ENCODE peak calls at places on chromosomes 11 and 22, in ten cellular contexts. G is CD4-positive, alpha-beta memory T cell; T is psoas muscle; X is K562; I is dorsolateral prefrontal cortex; V is right cardiac atrium; H is pancreas; R is aorta; U is A673; Z is tibial nerve. A is an unnamed sample. For H3K27me3, the result is how much of the 10 kb centered on the place peaks cover.

GRCh38 chr11:132456735-132457328 is 1075.5 kb downstream of the OPCML start:
- DNase-seq in X (no peak), V (no peak), I (no peak), Z (no peak), R (no peak), U (no peak), H (no peak), G (no peak), T (no peak), A (no peak)

GRCh38 chr22:37827056-37827455 is 3.9 kb downstream of the GALR3 start:
- DNase-seq in T (peak), I (no peak), R (no peak), H (no peak), G (no peak), U (no peak), V (peak), Z (no peak), X (no peak), A (no peak)

GRCh38 chr11:83070044-83070877 is 1.4 kb downstream of the RAB30 start:
- DNase-seq in I (no peak), T (no peak), G (no peak), R (no peak), V (peak), U (no peak), X (peak), H (no peak), Z (no peak), A (no peak)

GRCh38 chr11:125341676-125342075 is 154.4 kb downstream of the FEZ1 start:
- DNase-seq in R (peak), Z (no peak), U (no peak), I (no peak), X (no peak), G (no peak), T (no peak), H (no peak), V (no peak), A (no peak)

GRCh38 chr11:102637731-102638130 is 12.6 kb upstream of the MMP20 start:
- DNase-seq in H (no peak), R (no peak), I (no peak), U (peak), G (no peak), Z (no peak), X (no peak), T (no peak), V (no peak), A (no peak)

GRCh38 chr11:2736577-2737225 is 36.9 kb upstream of the KCNQ1OT1 start:
- DNase-seq in G (no peak), X (no peak), R (no peak), U (no peak), Z (no peak), T (no peak), I (no peak), V (no peak), H (no peak), A (no peak)

GRCh38 chr11:62553839-62554361 is 7.3 kb upstream of the AHNAK start:
- DNase-seq in G (no peak), V (no peak), X (no peak), R (no peak), T (peak), U (peak), I (no peak), H (no peak), Z (no peak), A (no peak)

GRCh38 chr11:86692317-86692716 is 19.9 kb upstream of the ME3 start:
- DNase-seq in Z (no peak), I (no peak), V (no peak), U (no peak), R (no peak), T (no peak), H (no peak), G (no peak), X (no peak), A (no peak)

GRCh38 chr11:62132689-62133293 is 9.0 kb downstream of the INCENP start:
- DNase-seq in U (no peak), I (no peak), Z (no peak), H (no peak), R (peak), T (no peak), V (no peak), X (no peak), G (no peak), A (no peak)

GRCh38 chr11:111635706-111636045 is 33.4 kb downstream of the SIK2 start:
- DNase-seq in I (peak), X (peak), U (peak), R (no peak), V (peak), G (no peak), T (no peak), Z (no peak), H (no peak), A (no peak)

GRCh38 chr11:116862951-116863350 is 25.5 kb upstream of the APOA1 start:
- DNase-seq in I (no peak), V (no peak), T (no peak), H (no peak), U (no peak), R (no peak), X (no peak), Z (no peak), G (no peak), A (no peak)

GRCh38 chr11:86758171-86758570 is 42.2 kb upstream of the PRSS23 start:
- DNase-seq in V (no peak), R (no peak), U (no peak), Z (no peak), X (no peak), H (no peak), T (no peak), G (no peak), I (no peak), A (no peak)

GRCh38 chr11:74141274-74141695 is 29.5 kb downstream of the C2CD3 start:
- DNase-seq in T (no peak), V (no peak), X (no peak), H (no peak), U (no peak), G (no peak), Z (no peak), R (no peak), I (no peak), A (no peak)

GRCh38 chr11:5521540-5521939 is 5.0 kb upstream of the UBQLNL start:
- DNase-seq in V (no peak), X (no peak), T (no peak), H (no peak), U (no peak), R (no peak), I (no peak), Z (no peak), G (no peak), A (no peak)

GRCh38 chr11:35097814-35098213 is 41.2 kb upstream of the CD44 start:
- DNase-seq in H (no peak), T (no peak), Z (no peak), G (no peak), R (no peak), U (no peak), I (no peak), X (no peak), V (no peak), A (no peak)

GRCh38 chr11:109898592-109898991 is 194.6 kb upstream of the ZC3H12C start:
- DNase-seq in I (no peak), U (no peak), T (no peak), H (no peak), X (no peak), R (no peak), V (no peak), Z (no peak), G (no peak), A (no peak)

GRCh38 chr22:46012881-46013281 is 35.9 kb upstream of the WNT7B start:
- DNase-seq in X (no peak), Z (no peak), G (no peak), V (peak), I (no peak), H (peak), U (no peak), T (peak), R (peak), A (no peak)

GRCh38 chr11:132605794-132606570 is 926.3 kb downstream of the OPCML start:
- DNase-seq in G (no peak), X (no peak), H (no peak), T (no peak), U (no peak), R (no peak), Z (no peak), I (no peak), V (no peak), A (no peak)

GRCh38 chr11:62543680-62544444 is 2.7 kb downstream of the AHNAK start:
- DNase-seq in R (peak), I (no peak), G (no peak), T (no peak), U (no peak), H (no peak), Z (no peak), X (no peak), V (peak), A (no peak)

GRCh38 chr11:2803186-2804057 is 82.2 kb downstream of the CDKN1C start:
- DNase-seq in U (no peak), H (peak), Z (peak), X (no peak), G (no peak), T (peak), I (peak), R (peak), V (peak), A (peak)

GRCh38 chr22:22721681-22722309 is 77.4 kb downstream of the GGTLC2 start:
- DNase-seq in U (no peak), G (no peak), V (no peak), H (no peak), Z (no peak), R (no peak), I (no peak), T (no peak), X (peak), A (no peak)

GRCh38 chr11:45646275-45646970 is 19.0 kb downstream of the CHST1 start:
- DNase-seq in U (peak), R (no peak), Z (no peak), G (peak), T (no peak), V (no peak), I (no peak), H (no peak), X (peak), A (no peak)

GRCh38 chr22:27804683-27805297 is 3.2 kb upstream of the MN1 start:
- DNase-seq in Z (peak), G (peak), U (peak), H (peak), I (peak), X (peak), V (peak), R (peak), T (peak), A (peak)

GRCh38 chr11:35367491-35367890 is 51.9 kb downstream of the SLC1A2 start:
- DNase-seq in R (no peak), T (no peak), U (no peak), X (no peak), G (no peak), V (no peak), I (no peak), Z (no peak), H (no peak), A (no peak)

GRCh38 chr11:12552677-12553076 is 121.5 kb upstream of the TEAD1 start:
- DNase-seq in X (no peak), T (no peak), U (no peak), H (no peak), G (no peak), V (peak), R (no peak), Z (no peak), I (no peak), A (no peak)

GRCh38 chr11:2662024-2662312 is 37.8 kb downstream of the KCNQ1OT1 start:
- DNase-seq in V (no peak), Z (no peak), U (no peak), T (no peak), G (no peak), R (no peak), H (no peak), X (no peak), I (no peak), A (no peak)

GRCh38 chr11:16558499-16558898 is 179.9 kb upstream of the C11orf58 start:
- DNase-seq in G (no peak), V (no peak), U (no peak), Z (no peak), I (no peak), T (no peak), H (no peak), X (no peak), R (no peak), A (no peak)

GRCh38 chr11:44628730-44629361 is 63.4 kb downstream of the CD82 start:
- DNase-seq in G (no peak), H (peak), R (peak), U (no peak), Z (no peak), V (no peak), T (no peak), X (no peak), I (peak), A (peak)

GRCh38 chr11:101860694-101861371 is 54.0 kb upstream of the CEP126 start:
- DNase-seq in G (peak), Z (no peak), T (no peak), H (peak), I (no peak), R (no peak), X (peak), U (peak), V (peak), A (peak)

GRCh38 chr22:17780116-17780740 is 6.0 kb upstream of the BID start:
- DNase-seq in Z (no peak), R (no peak), U (no peak), G (no peak), V (no peak), T (peak), X (no peak), I (no peak), H (no peak), A (no peak)

GRCh38 chr11:27916541-27917100 is 191.3 kb downstream of the KIF18A start:
- DNase-seq in U (peak), V (no peak), T (no peak), X (no peak), I (no peak), H (no peak), G (no peak), Z (no peak), R (no peak), A (no peak)

GRCh38 chr22:21943571-21944448 is 8.8 kb downstream of the PPM1F start:
- DNase-seq in I (no peak), U (no peak), R (no peak), T (no peak), Z (no peak), G (no peak), H (no peak), X (no peak), V (no peak), A (no peak)

GRCh38 chr11:8033312-8033715 is 46.2 kb downstream of the EIF3F start:
- DNase-seq in I (peak), G (peak), X (peak), R (peak), V (peak), Z (peak), H (peak), T (peak), U (peak), A (peak)
- H3K27me3 ChIP-seq in I (under half), G (under half), X (under half), R (under half), V (under half), Z (under half), H (under half), T (under half), U (under half), A (under half)

GRCh38 chr11:64674774-64675173 is 48.2 kb downstream of the NRXN2 start:
- DNase-seq in R (no peak), U (no peak), X (no peak), T (no peak), Z (no peak), I (no peak), H (no peak), V (no peak), G (no peak), A (no peak)
- H3K27me3 ChIP-seq in R (under half), U (half or more), X (under half), T (under half), Z (under half), I (under half), H (under half), V (under half), G (under half), A (under half)

DNA sequence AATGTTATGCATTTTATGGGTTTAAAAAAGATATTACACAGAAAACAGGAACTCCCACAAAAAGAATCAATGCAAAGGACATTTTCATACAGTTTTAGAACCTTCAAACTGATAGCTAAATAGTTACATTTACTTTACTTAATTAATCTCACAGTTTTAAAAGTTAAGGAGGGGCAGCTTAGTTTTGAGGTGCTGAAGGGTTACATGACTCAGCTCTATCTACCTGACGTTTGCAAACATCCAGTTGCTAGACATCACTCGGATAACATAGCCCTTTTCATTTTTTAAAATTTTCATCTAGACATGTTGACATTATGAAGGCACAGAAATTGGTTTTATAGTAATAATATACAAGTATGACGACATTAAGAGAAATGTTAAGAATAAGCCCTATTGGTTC is 53.7 kb upstream of the HSD17B12 start:
- DNase-seq in U (no peak), T (no peak), V (no peak), G (no peak), I (no peak), X (no peak), H (no peak), R (no peak), Z (no peak), A (no peak)
- H3K27me3 ChIP-seq in U (half or more), T (under half), V (under half), G (under half), I (under half), X (under half), H (under half), R (under half), Z (under half), A (under half)

DNA sequence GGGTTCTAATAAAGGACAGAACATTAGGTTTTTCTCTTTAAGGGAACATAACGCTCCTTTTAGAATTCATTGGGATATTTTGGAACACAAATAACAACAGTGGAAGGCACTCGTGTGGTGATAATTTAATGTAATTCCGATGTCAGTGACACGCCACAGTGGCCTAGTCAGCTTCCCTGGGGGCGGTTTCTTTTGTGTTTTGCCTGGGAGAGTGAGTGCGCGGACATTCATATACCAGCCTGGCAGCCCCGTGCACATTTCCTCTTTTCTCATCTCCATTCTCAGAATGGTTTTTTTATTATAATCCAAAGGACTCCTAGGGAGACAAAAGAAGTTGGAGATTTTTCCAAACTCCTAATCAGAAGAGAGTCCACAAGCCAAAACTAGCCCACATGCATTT is 41.1 kb downstream of the SEZ6L start:
- DNase-seq in Z (no peak), H (no peak), X (no peak), V (no peak), G (no peak), T (no peak), I (no peak), U (no peak), R (no peak), A (no peak)
- H3K27me3 ChIP-seq in Z (under half), H (under half), X (under half), V (under half), G (under half), T (under half), I (under half), U (under half), R (under half), A (under half)

DNA sequence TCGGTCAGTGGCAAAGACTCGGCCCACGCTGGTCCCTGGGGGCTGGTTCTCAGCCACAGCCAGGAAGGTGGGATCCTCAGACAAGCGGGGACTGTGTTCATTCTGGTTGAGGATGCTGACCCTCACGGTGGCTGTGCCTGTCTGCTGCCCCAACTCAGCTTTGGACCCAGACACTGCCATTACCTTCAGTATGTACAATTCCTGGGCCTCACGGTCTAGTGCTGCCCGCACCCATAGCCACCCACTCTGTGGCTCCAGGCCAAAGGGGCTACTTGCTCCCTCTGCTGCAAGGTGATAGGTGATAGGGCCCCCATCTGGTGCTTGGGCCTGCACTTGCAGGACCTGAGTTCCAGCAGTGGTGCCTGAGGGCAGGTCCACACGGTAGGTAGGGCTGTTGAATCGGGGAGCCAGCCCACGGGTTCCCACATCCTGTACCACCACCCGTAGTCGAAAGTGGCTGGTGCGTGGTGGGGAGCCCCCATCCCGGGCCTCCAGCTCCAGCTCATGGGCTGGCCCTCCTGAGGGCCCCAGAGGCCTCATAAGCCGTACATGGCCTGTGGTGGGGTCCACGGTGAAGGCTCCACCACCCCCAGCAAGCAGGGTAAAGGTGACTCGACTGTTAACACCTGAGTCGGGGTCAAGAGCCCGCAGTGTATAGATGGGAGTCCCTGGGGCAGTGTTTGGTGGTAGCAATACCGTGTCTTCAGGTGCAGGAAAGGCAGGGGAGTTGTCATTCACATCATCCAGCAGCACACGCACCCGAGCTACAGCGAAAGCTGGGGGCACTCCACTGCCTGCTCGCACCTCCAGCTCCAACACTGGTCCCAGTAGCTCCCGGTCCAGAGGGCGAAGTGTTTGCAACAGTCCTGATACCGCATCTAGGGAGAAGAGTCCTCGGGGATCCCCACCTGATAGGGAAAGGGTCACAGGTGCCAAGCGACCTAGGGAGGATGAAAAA is 13.2 kb upstream of the TPP1 start:
- DNase-seq in T (no peak), U (no peak), H (no peak), G (no peak), V (no peak), Z (no peak), R (no peak), I (no peak), X (no peak), A (no peak)
- H3K27me3 ChIP-seq in T (under half), U (under half), H (under half), G (under half), V (under half), Z (under half), R (under half), I (under half), X (under half), A (under half)

GRCh38 chr11:1371377-1371776 is 18.4 kb upstream of the BRSK2 start:
- DNase-seq in U (no peak), X (no peak), R (peak), V (no peak), Z (no peak), I (no peak), T (no peak), H (no peak), G (no peak), A (no peak)
- H3K27me3 ChIP-seq in U (under half), X (under half), R (under half), V (under half), Z (under half), I (under half), T (half or more), H (under half), G (under half), A (under half)

GRCh38 chr11:119745776-119746535 is 17.0 kb upstream of the NECTIN1 start:
- DNase-seq in V (no peak), U (no peak), I (peak), Z (no peak), X (no peak), G (no peak), H (no peak), T (no peak), R (no peak), A (no peak)
- H3K27me3 ChIP-seq in V (under half), U (under half), I (under half), Z (under half), X (under half), G (under half), H (under half), T (under half), R (under half), A (under half)

A was measured in WERI-Rb-1.